ENCODE peak calls at places on chromosomes 11 and 22, in nine cellular contexts. E is substantia nigra, A is Calu3, Y is nucleus accumbens, I is activated gamma-delta T cell treated with Interleukin-2 at 50 U/mL for 16 hours, S is amniotic stem cell, H is epithelial cell of proximal tubule, Z is Ammon's horn, M is RCC 7860. K is an unnamed sample.

GRCh38 chr11:64313491-64314145 is 3.7 kb downstream of the TRMT112 start:
- DNase-seq in Z (peak; percentile 14), I (no peak), M (no peak), A (no peak), S (no peak), E (no peak), Y (peak; percentile 34), H (no peak), K (no peak)

GRCh38 chr11:30992513-30992849 is 377.1 kb downstream of the DCDC1 start:
- DNase-seq in H (no peak), S (no peak), I (no peak), Y (no peak), E (no peak), Z (no peak), M (peak; percentile 7), A (no peak), K (no peak)

GRCh38 chr11:8383227-8383626 is 119.5 kb upstream of the LMO1 start:
- DNase-seq in H (no peak), E (no peak), I (no peak), Z (no peak), S (no peak), Y (no peak), A (no peak), M (no peak), K (no peak)

GRCh38 chr11:11982975-11983374 is 25.5 kb downstream of the DKK3 start:
- DNase-seq in Y (no peak), H (no peak), Z (no peak), M (no peak), A (no peak), I (no peak), S (no peak), E (no peak), K (no peak)

GRCh38 chr11:10387209-10388083 is 67.6 kb upstream of the AMPD3 start:
- DNase-seq in Y (no peak), E (no peak), S (no peak), A (no peak), I (no peak), M (no peak), Z (no peak), H (no peak), K (no peak)

GRCh38 chr22:27994481-27995331 is 75.7 kb upstream of the PITPNB start:
- DNase-seq in H (no peak), A (no peak), M (no peak), Z (no peak), S (no peak), I (no peak), E (no peak), Y (no peak), K (no peak)

GRCh38 chr11:125338886-125339811 is 156.9 kb downstream of the FEZ1 start:
- DNase-seq in H (no peak), A (no peak), Z (peak; percentile 51), I (no peak), E (no peak), M (no peak), Y (no peak), S (no peak), K (no peak)

GRCh38 chr22:24683671-24684070 is 80.7 kb downstream of the GGT1 start:
- DNase-seq in S (no peak), I (no peak), H (no peak), Z (no peak), E (no peak), A (no peak), M (no peak), Y (no peak), K (no peak)

GRCh38 chr11:90757851-90758494 is 535.1 kb upstream of the CHORDC1 start:
- DNase-seq in Z (no peak), Y (no peak), I (no peak), E (no peak), S (no peak), A (peak; percentile 1), M (no peak), H (no peak), K (peak; percentile 39)

GRCh38 chr11:35427158-35427557 is 7.8 kb upstream of the SLC1A2 start:
- DNase-seq in Y (no peak), Z (peak; percentile 71), H (no peak), M (no peak), A (no peak), S (peak; percentile 14), E (no peak), I (no peak), K (no peak)

GRCh38 chr22:39209756-39210155 is 35.0 kb downstream of the PDGFB start:
- DNase-seq in M (no peak), I (no peak), A (no peak), E (no peak), S (no peak), H (no peak), Z (no peak), Y (no peak), K (peak; percentile 51)

GRCh38 chr11:67420147-67420645 is 4.7 kb downstream of the CARNS1 start:
- DNase-seq in H (no peak), S (no peak), I (no peak), E (no peak), Y (no peak), Z (no peak), M (no peak), A (no peak), K (no peak)

GRCh38 chr11:42023267-42023666 is 563.8 kb upstream of the LRRC4C start:
- DNase-seq in E (no peak), Z (no peak), Y (no peak), S (no peak), H (no peak), I (no peak), M (no peak), A (no peak), K (no peak)

GRCh38 chr11:126415669-126416420 is 60.4 kb downstream of the ST3GAL4 start:
- DNase-seq in S (no peak), I (no peak), E (peak; percentile 37), H (no peak), Z (peak; percentile 78), Y (peak; percentile 42), A (no peak), M (no peak), K (no peak)

GRCh38 chr11:7246179-7246578 is 5.5 kb upstream of the SYT9 start:
- DNase-seq in H (no peak), Z (no peak), A (no peak), Y (no peak), M (no peak), I (no peak), E (no peak), S (no peak), K (no peak)

GRCh38 chr22:50726643-50727340 is 11.2 kb upstream of the ACR start:
- DNase-seq in S (no peak), Z (no peak), E (no peak), I (no peak), M (no peak), H (no peak), A (no peak), Y (no peak), K (no peak)

GRCh38 chr22:28017859-28018258 is 98.8 kb upstream of the PITPNB start:
- DNase-seq in M (no peak), A (no peak), E (no peak), Z (no peak), I (no peak), S (no peak), Y (no peak), H (no peak), K (no peak)

GRCh38 chr11:27926981-27927481 is 180.9 kb downstream of the KIF18A start:
- DNase-seq in S (peak; percentile 75), Y (no peak), E (no peak), H (no peak), M (peak; percentile 97), I (no peak), A (no peak), Z (no peak), K (no peak)

K was measured in NCI-H748 treated with DMSO at 0.1 percent for 48 hours.